ENCODE peak calls at places on chromosomes 2 and 18, in ten cellular contexts. F is omental fat pad; D is islet precursor cell; W is cardiac fibroblast; O is astrocyte of the hippocampus; S is NCI-H1105 treated with DMSO at 0.1 percent for 48 hours; K is PC-9; Y is stimulated activated CD4-positive, alpha-beta T cell treated with anti-CD3 and anti-CD28 coated beads, TNF-alpha, amount 100 ng/mL, for 4 hours; H is effector CD8-positive, alpha-beta T cell; V is MCF 10A. Z is an unnamed sample.

GRCh38 chr2:157257312-157258252 is at the start of gene GALNT5:
- DNase-seq in F (no peak), D (peak; percentile 76), W (peak; percentile 45), O (peak; percentile 79), S (no peak), K (peak; percentile 16), Y (no peak), H (no peak), V (no peak), Z (peak; percentile 51)

GRCh38 chr18:61892683-61893303 is at the start of gene RNF152:
- DNase-seq in F (no peak), D (peak; percentile 82), W (peak; percentile 26), O (peak; percentile 66), S (peak; percentile 76), K (no peak), Y (peak; percentile 26), H (peak; percentile 13), V (no peak), Z (peak; percentile 61)

GRCh38 chr18:69588301-69588700 is 187.6 kb downstream of the DOK6 start:
- DNase-seq in F (no peak), D (no peak), W (peak; percentile 4), O (no peak), S (no peak), K (no peak), Y (no peak), H (no peak), V (peak; percentile 13), Z (no peak)

GRCh38 chr2:191677091-191677645 is 768 bp upstream of the NABP1 start:
- DNase-seq in F (no peak), D (peak; percentile 81), W (peak; percentile 94), O (peak; percentile 86), S (no peak), K (no peak), Y (peak; percentile 13), H (no peak), V (no peak), Z (peak; percentile 77)

GRCh38 chr18:35610089-35610488 is 28.5 kb downstream of the GALNT1 start:
- DNase-seq in F (no peak), D (peak; percentile 62), W (no peak), O (no peak), S (no peak), K (no peak), Y (no peak), H (no peak), V (peak; percentile 33), Z (no peak)

GRCh38 chr2:98385050-98385699 is 38.9 kb downstream of the CNGA3 start:
- DNase-seq in F (peak; percentile 32), D (peak; percentile 86), W (peak; percentile 81), O (peak; percentile 89), S (peak; percentile 55), K (peak; percentile 74), Y (peak; percentile 47), H (peak; percentile 46), V (peak; percentile 84), Z (peak; percentile 88)

GRCh38 chr18:38972571-38972970 is 1407.0 kb upstream of the CELF4 start:
- DNase-seq in F (no peak), D (no peak), W (no peak), O (peak; percentile 26), S (no peak), K (no peak), Y (no peak), H (no peak), V (no peak), Z (no peak)

GRCh38 chr2:64766841-64767669 is 113.3 kb upstream of the SERTAD2 start:
- DNase-seq in F (no peak), D (no peak), W (peak; percentile 60), O (peak; percentile 42), S (peak; percentile 56), K (no peak), Y (no peak), H (no peak), V (no peak), Z (no peak)

GRCh38 chr2:152648336-152648735 is 68.9 kb downstream of the PRPF40A start:
- DNase-seq in F (no peak), D (no peak), W (peak; percentile 23), O (peak; percentile 23), S (peak; percentile 15), K (no peak), Y (no peak), H (no peak), V (no peak), Z (no peak)

Z was measured in hepatocyte.